ENCODE peak calls at places on chromosome 1, in ten cellular contexts. F is BE2C, W is fibroblast of mammary gland, E is pancreas, R is lower leg skin, Z is thyroid gland, D is AG04449, Y is right atrium auricular region, O is breast epithelium, I is astrocyte of the cerebellum. N is an unnamed sample.
A peak's percentile ranks its signal among the peaks of the same experiment; 100 is the strongest.

GRCh38 chr1:119080586-119080985 is 59.9 kb downstream of the WARS2 start:
- DNase-seq in F (no peak), W (peak; percentile 96), E (no peak), R (no peak), Z (no peak), D (peak; percentile 92), Y (no peak), O (peak; percentile 29), I (peak; percentile 100), N (peak; percentile 53)

GRCh38 chr1:150464422-150464826 is 22.8 kb upstream of the TARS2 start:
- DNase-seq in F (peak; percentile 74), W (peak; percentile 67), E (peak; percentile 62), R (peak; percentile 85), Z (peak; percentile 63), D (no peak), Y (peak; percentile 68), O (peak; percentile 31), I (peak; percentile 51), N (no peak)

GRCh38 chr1:172893146-172893841 is 157.4 kb downstream of the TNFSF18 start:
- DNase-seq in F (peak; percentile 22), W (peak; percentile 57), E (no peak), R (no peak), Z (no peak), D (no peak), Y (no peak), O (no peak), I (no peak), N (no peak)

GRCh38 chr1:229557214-229557850 is 1.2 kb downstream of the ABCB10 start:
- DNase-seq in F (no peak), W (peak; percentile 46), E (no peak), R (no peak), Z (no peak), D (no peak), Y (no peak), O (no peak), I (no peak), N (no peak)

GRCh38 chr1:18583326-18583941 is 47.2 kb upstream of the PAX7 start:
- DNase-seq in F (no peak), W (peak; percentile 24), E (no peak), R (no peak), Z (peak; percentile 12), D (no peak), Y (no peak), O (no peak), I (no peak), N (no peak)

GRCh38 chr1:13774121-13774520 is 74.1 kb downstream of the PRDM2 start:
- DNase-seq in F (no peak), W (no peak), E (no peak), R (no peak), Z (no peak), D (no peak), Y (no peak), O (no peak), I (no peak), N (no peak)

GRCh38 chr1:84889437-84889836 is 3.6 kb downstream of the LPAR3 start:
- DNase-seq in F (no peak), W (peak; percentile 34), E (no peak), R (no peak), Z (no peak), D (no peak), Y (no peak), O (no peak), I (no peak), N (no peak)

GRCh38 chr1:223747838-223748335 is 35.5 kb downstream of the CAPN2 start:
- DNase-seq in F (no peak), W (peak; percentile 49), E (peak; percentile 76), R (no peak), Z (peak; percentile 65), D (no peak), Y (no peak), O (no peak), I (no peak), N (no peak)

GRCh38 chr1:150813028-150813707 is 5.1 kb upstream of the CTSK start:
- DNase-seq in F (peak; percentile 70), W (peak; percentile 77), E (peak; percentile 71), R (peak; percentile 87), Z (peak; percentile 52), D (no peak), Y (peak; percentile 66), O (peak; percentile 52), I (peak; percentile 37), N (no peak)

GRCh38 chr1:221394011-221394544 is 347.8 kb downstream of the DUSP10 start:
- DNase-seq in F (no peak), W (peak; percentile 93), E (no peak), R (no peak), Z (no peak), D (peak; percentile 82), Y (no peak), O (no peak), I (peak; percentile 97), N (peak; percentile 15)

GRCh38 chr1:51898090-51898734 is 19.7 kb upstream of the NRDC start:
- DNase-seq in F (no peak), W (peak; percentile 93), E (no peak), R (no peak), Z (no peak), D (peak; percentile 89), Y (no peak), O (no peak), I (peak; percentile 63), N (peak; percentile 62)

GRCh38 chr1:51901151-51901550 is 22.6 kb upstream of the NRDC start:
- DNase-seq in F (no peak), W (no peak), E (no peak), R (no peak), Z (no peak), D (no peak), Y (no peak), O (no peak), I (no peak), N (no peak)

GRCh38 chr1:51899022-51899421 is 20.5 kb upstream of the NRDC start:
- DNase-seq in F (no peak), W (no peak), E (no peak), R (no peak), Z (no peak), D (no peak), Y (no peak), O (no peak), I (no peak), N (no peak)

GRCh38 chr1:51902456-51902855 is 23.9 kb upstream of the NRDC start:
- DNase-seq in F (no peak), W (no peak), E (no peak), R (no peak), Z (no peak), D (no peak), Y (no peak), O (no peak), I (no peak), N (no peak)

DNA sequence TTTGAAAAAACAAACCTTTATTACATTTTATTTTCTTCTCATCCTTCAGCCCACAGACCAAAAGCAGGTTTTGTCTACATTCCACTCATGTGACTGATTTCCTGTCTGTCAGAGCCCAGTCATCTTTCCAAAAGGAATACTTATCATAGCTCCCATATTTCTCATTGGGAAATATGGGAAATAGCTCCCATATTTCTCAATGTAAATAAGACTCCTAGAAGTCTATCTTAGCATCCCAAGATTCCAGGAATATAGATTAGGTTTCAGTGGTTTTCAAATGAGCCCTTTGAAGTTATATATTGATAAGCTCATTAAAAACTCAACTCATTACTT is 19.1 kb upstream of the NRDC start:
- DNase-seq in F (no peak), W (peak; percentile 92), E (no peak), R (no peak), Z (no peak), D (peak; percentile 90), Y (no peak), O (no peak), I (peak; percentile 40), N (no peak)
- H3K4me3 ChIP-seq in F (no peak overlapping the region), W (no peak overlapping the region), E (no peak overlapping the region), R (no peak overlapping the region), Z (no peak overlapping the region), D (no peak overlapping the region), Y (no peak overlapping the region), O (no peak overlapping the region), I (no peak overlapping the region), N (no peak overlapping the region)

GRCh38 chr1:154320882-154321608 is at the start of gene AQP10:
- DNase-seq in F (peak; percentile 73), W (no peak), E (no peak), R (no peak), Z (no peak), D (no peak), Y (no peak), O (no peak), I (no peak), N (no peak)
- TF ChIP-seq CTCF in F (peak; percentile 30), W (no peak), E (no peak), R (no peak), Z (no peak), D (no peak), Y (peak; percentile 21), O (no peak), I (no peak), N (no peak)

DNA sequence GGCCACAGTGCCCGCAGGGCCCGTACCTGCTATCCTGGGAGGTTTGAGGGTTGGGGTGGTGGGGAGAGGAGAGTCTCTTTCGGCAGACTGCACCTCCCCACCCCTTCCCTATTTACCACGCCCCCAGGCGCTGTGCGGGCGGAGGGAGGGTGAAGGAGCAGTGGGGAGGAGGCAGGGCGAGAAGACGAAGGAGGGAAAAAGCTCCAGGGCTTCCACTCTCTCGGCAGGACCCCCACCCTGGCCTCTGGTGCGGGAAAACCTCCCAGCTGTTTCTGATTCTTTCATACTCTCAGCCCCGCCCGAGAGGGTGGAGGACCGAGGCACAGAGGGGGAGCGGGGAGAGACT is 896 bp upstream of the WNT2B start:
- DNase-seq in F (no peak), W (no peak), E (no peak), R (no peak), Z (no peak), D (no peak), Y (no peak), O (no peak), I (no peak), N (no peak)
- H3K4me3 ChIP-seq in F (peak overlapping the region; percentile 53), W (peak overlapping the region; percentile 51), E (peak overlapping the region; percentile 65), R (peak overlapping the region; percentile 34), Z (peak overlapping the region; percentile 34), D (peak overlapping the region; percentile 67), Y (peak overlapping the region; percentile 56), O (peak overlapping the region; percentile 42), I (peak overlapping the region; percentile 44), N (peak overlapping the region; percentile 59)

GRCh38 chr1:22133247-22133927 is 9.5 kb downstream of the WNT4 start:
- DNase-seq in F (no peak), W (no peak), E (no peak), R (no peak), Z (peak; percentile 62), D (no peak), Y (no peak), O (no peak), I (no peak), N (no peak)

GRCh38 chr1:22132517-22133235 is 10.2 kb downstream of the WNT4 start:
- DNase-seq in F (no peak), W (peak; percentile 64), E (no peak), R (no peak), Z (peak; percentile 20), D (no peak), Y (no peak), O (no peak), I (peak; percentile 28), N (no peak)

GRCh38 chr1:22131062-22131461 is 11.8 kb downstream of the WNT4 start:
- DNase-seq in F (no peak), W (no peak), E (no peak), R (no peak), Z (no peak), D (no peak), Y (no peak), O (no peak), I (no peak), N (no peak)

GRCh38 chr1:22133928-22134324 is 9.0 kb downstream of the WNT4 start:
- DNase-seq in F (no peak), W (no peak), E (no peak), R (no peak), Z (peak; percentile 67), D (no peak), Y (no peak), O (no peak), I (no peak), N (no peak)

GRCh38 chr1:22131875-22132486 is 10.9 kb downstream of the WNT4 start:
- DNase-seq in F (peak; percentile 60), W (no peak), E (peak; percentile 89), R (no peak), Z (peak; percentile 66), D (no peak), Y (no peak), O (no peak), I (no peak), N (no peak)
- TF ChIP-seq CTCF in F (peak; percentile 71), W (peak; percentile 54), E (peak; percentile 78), R (no peak), Z (peak; percentile 88), D (peak; percentile 61), Y (peak; percentile 70), O (peak; percentile 37), I (peak; percentile 71), N (peak; percentile 78)

N was measured in epithelial cell of proximal tubule.